ENCODE peak calls at places on chromosome 13, in eight cellular contexts. W, S, B, Y, C, L, J and E are unnamed samples.

GRCh38 chr13:40813662-40814454 is 24.4 kb downstream of the SLC25A15 start:
- DNase-seq in W (peak), S (no peak), B (no peak), Y (no peak), C (no peak), L (no peak), J (no peak), E (no peak)

GRCh38 chr13:49220035-49220855 is at the start of gene MLNR:
- DNase-seq in W (no peak), S (no peak), B (no peak), Y (no peak), C (peak), L (no peak), J (no peak), E (no peak)

GRCh38 chr13:109756778-109757177 is 29.6 kb downstream of the IRS2 start:
- DNase-seq in W (no peak), S (no peak), B (no peak), Y (no peak), C (no peak), L (no peak), J (no peak), E (no peak)

GRCh38 chr13:62687727-62688126 is 1272.1 kb upstream of the PCDH20 start:
- DNase-seq in W (no peak), S (no peak), B (no peak), Y (no peak), C (no peak), L (no peak), J (no peak), E (no peak)

GRCh38 chr13:78632956-78633355 is 26.0 kb downstream of the OBI1 start:
- DNase-seq in W (no peak), S (no peak), B (no peak), Y (no peak), C (no peak), L (no peak), J (no peak), E (no peak)

GRCh38 chr13:97978661-97979450 is 25.4 kb downstream of the IPO5 start:
- DNase-seq in W (peak), S (no peak), B (no peak), Y (no peak), C (no peak), L (no peak), J (no peak), E (no peak)

GRCh38 chr13:108947551-108948030 is 318.2 kb downstream of the MYO16 start:
- DNase-seq in W (peak), S (no peak), B (no peak), Y (peak), C (no peak), L (no peak), J (peak), E (no peak)

GRCh38 chr13:111937763-111938375 is 129.1 kb upstream of the SOX1 start:
- DNase-seq in W (no peak), S (no peak), B (no peak), Y (no peak), C (no peak), L (no peak), J (no peak), E (no peak)

GRCh38 chr13:94154362-94154761 is 325.1 kb downstream of the DCT start:
- DNase-seq in W (peak), S (no peak), B (no peak), Y (peak), C (no peak), L (peak), J (no peak), E (no peak)

GRCh38 chr13:21006141-21007005 is 55.0 kb downstream of the LATS2 start:
- DNase-seq in W (no peak), S (no peak), B (no peak), Y (no peak), C (no peak), L (no peak), J (no peak), E (no peak)

GRCh38 chr13:107866666-107867623 is 348.4 kb downstream of the LIG4 start:
- DNase-seq in W (peak), S (no peak), B (no peak), Y (no peak), C (no peak), L (no peak), J (no peak), E (no peak)

GRCh38 chr13:46386996-46387851 is at the start of gene RUBCNL:
- DNase-seq in W (no peak), S (peak), B (peak), Y (no peak), C (no peak), L (no peak), J (peak), E (no peak)

GRCh38 chr13:46577656-46578589 is 25.0 kb downstream of the LRCH1 start:
- DNase-seq in W (peak), S (no peak), B (no peak), Y (no peak), C (no peak), L (no peak), J (no peak), E (no peak)

DNA sequence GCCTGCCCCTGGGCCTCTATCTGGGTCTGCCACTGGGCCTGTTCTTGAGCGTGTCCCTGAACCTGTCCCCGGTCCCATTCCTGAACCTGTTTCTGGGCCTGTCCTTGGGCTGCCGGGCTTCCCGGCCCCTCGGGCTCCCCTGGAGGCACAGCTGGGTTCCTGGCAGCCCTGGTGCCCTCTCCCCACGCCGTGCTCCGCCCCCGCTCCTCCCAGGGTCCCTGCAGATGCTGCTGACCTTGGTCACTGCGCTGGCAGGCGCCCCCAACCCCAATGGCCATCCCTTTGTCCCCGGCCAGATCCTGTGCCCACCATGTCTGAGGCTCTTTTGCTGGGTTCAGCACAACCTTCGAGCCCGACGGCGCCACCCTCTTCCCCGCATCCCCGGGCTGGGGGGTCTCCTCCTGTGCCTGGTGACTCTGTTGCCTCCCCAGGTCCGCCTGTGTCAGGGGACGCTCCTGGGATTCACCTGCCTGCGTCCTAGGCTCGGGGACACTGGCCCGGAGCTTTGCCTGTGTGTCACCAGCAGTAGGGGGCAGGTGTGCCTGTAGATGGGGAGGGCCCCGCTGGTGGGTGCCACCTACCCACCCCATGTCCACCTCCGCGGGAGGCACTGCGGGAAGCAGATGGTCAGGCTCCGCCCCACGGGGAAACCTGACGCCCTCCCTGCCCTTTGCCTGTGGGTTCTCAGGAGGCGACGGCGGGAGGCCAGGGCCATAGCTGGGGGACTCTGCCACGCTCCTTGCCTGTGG is 41.0 kb upstream of the GRTP1 start:
- DNase-seq in W (no peak), S (no peak), B (peak), Y (peak), C (no peak), L (no peak), J (no peak), E (no peak)
- TF ChIP-seq POLR2A in W (no peak), S (no peak), B (no peak), Y (no peak), C (no peak), L (no peak), J (no peak), E (no peak)

GRCh38 chr13:44967656-44968451 is 21.4 kb downstream of the NUFIP1 start:
- DNase-seq in W (peak), S (no peak), B (no peak), Y (no peak), C (no peak), L (peak), J (no peak), E (no peak)
- TF ChIP-seq CTCF in W (peak), S (no peak), B (no peak), Y (no peak), C (no peak), L (no peak), J (no peak), E (peak)

GRCh38 chr13:31945202-31945978 is 86.2 kb upstream of the FRY start:
- DNase-seq in W (peak), S (peak), B (peak), Y (peak), C (no peak), L (peak), J (peak), E (no peak)
- TF ChIP-seq POLR2A in W (no peak), S (no peak), B (no peak), Y (no peak), C (no peak), L (peak), J (no peak), E (no peak)

GRCh38 chr13:51832471-51833152 is 12.4 kb downstream of the TMEM272 start:
- DNase-seq in W (peak), S (peak), B (peak), Y (no peak), C (peak), L (no peak), J (no peak), E (no peak)
- TF ChIP-seq CTCF in W (peak), S (no peak), B (peak), Y (peak), C (peak), L (peak), J (peak), E (peak)